ENCODE peak calls at places on chromosomes 16 and 17, in seven cellular contexts. O is HCT116, N is breast epithelium, W is lower leg skin, T is body of pancreas, S is A549, Z is prostate gland. K is an unnamed sample.

GRCh38 chr17:56812971-56813388 is 20.7 kb downstream of the C17orf67 start:
- DNase-seq in O (no peak), N (no peak), W (no peak), T (no peak), S (no peak), Z (no peak), K (no peak)

GRCh38 chr16:29028457-29029167 is 43.8 kb downstream of the LAT start:
- DNase-seq in O (no peak), N (peak), W (no peak), T (no peak), S (no peak), Z (no peak), K (no peak)

GRCh38 chr16:80350066-80350465 is 190.7 kb upstream of the DYNLRB2 start:
- DNase-seq in O (no peak), N (no peak), W (no peak), T (no peak), S (no peak), Z (no peak), K (no peak)

GRCh38 chr16:17951273-17951845 is 385.2 kb downstream of the NPIPA8 start:
- DNase-seq in O (no peak), N (no peak), W (no peak), T (no peak), S (no peak), Z (no peak), K (no peak)

GRCh38 chr17:32335046-32335445 is 6.9 kb downstream of the C17orf75 start:
- DNase-seq in O (no peak), N (no peak), W (no peak), T (no peak), S (no peak), Z (no peak), K (no peak)

GRCh38 chr16:85313541-85314208 is 201.4 kb upstream of the CIBAR2 start:
- DNase-seq in O (no peak), N (no peak), W (no peak), T (no peak), S (no peak), Z (peak), K (no peak)

GRCh38 chr17:66605561-66605960 is 229.4 kb upstream of the CACNG5 start:
- DNase-seq in O (no peak), N (no peak), W (no peak), T (no peak), S (no peak), Z (no peak), K (no peak)

GRCh38 chr16:14129502-14129901 is 58.4 kb downstream of the MRTFB start:
- DNase-seq in O (no peak), N (no peak), W (no peak), T (no peak), S (no peak), Z (no peak), K (no peak)

GRCh38 chr17:51046527-51047384 is 73.9 kb downstream of the SPAG9 start:
- DNase-seq in O (no peak), N (no peak), W (peak), T (peak), S (peak), Z (peak), K (peak)

GRCh38 chr16:35305476-35305875 is 1846.1 kb downstream of the TP53TG3F start:
- DNase-seq in O (no peak), N (no peak), W (no peak), T (no peak), S (no peak), Z (no peak), K (no peak)

GRCh38 chr17:39152134-39152884 is 872 bp upstream of the PLXDC1 start:
- DNase-seq in O (peak), N (no peak), W (no peak), T (no peak), S (no peak), Z (no peak), K (peak)

GRCh38 chr16:2284001-2284770 is 16.3 kb upstream of the RNPS1 start:
- DNase-seq in O (no peak), N (no peak), W (no peak), T (no peak), S (no peak), Z (no peak), K (no peak)

GRCh38 chr17:69997332-69997731 is 77.7 kb upstream of the KCNJ16 start:
- DNase-seq in O (no peak), N (no peak), W (no peak), T (no peak), S (peak), Z (no peak), K (no peak)

GRCh38 chr17:19410875-19411291 is at the start of gene RNF112:
- DNase-seq in O (no peak), N (no peak), W (no peak), T (no peak), S (no peak), Z (no peak), K (peak)

GRCh38 chr16:86122681-86123342 is 223.8 kb downstream of the IRF8 start:
- DNase-seq in O (no peak), N (no peak), W (no peak), T (no peak), S (no peak), Z (no peak), K (no peak)

GRCh38 chr17:16322636-16323035 is 30.6 kb downstream of the CENPV start:
- DNase-seq in O (no peak), N (no peak), W (no peak), T (no peak), S (no peak), Z (no peak), K (no peak)

GRCh38 chr17:41338961-41339485 is 11.6 kb downstream of the KRT33A start:
- DNase-seq in O (no peak), N (no peak), W (no peak), T (no peak), S (no peak), Z (no peak), K (no peak)

GRCh38 chr17:1588781-1589585 is 26.4 kb upstream of the PITPNA start:
- DNase-seq in O (no peak), N (no peak), W (no peak), T (no peak), S (no peak), Z (no peak), K (no peak)

GRCh38 chr17:17922198-17922901 is 49.9 kb downstream of the TOM1L2 start:
- DNase-seq in O (no peak), N (no peak), W (no peak), T (no peak), S (no peak), Z (no peak), K (peak)

GRCh38 chr16:3101018-3101840 is 2.1 kb upstream of the ZSCAN10 start:
- DNase-seq in O (no peak), N (no peak), W (no peak), T (no peak), S (peak), Z (no peak), K (no peak)

GRCh38 chr17:28272166-28272565 is 46.8 kb upstream of the TMEM97 start:
- DNase-seq in O (no peak), N (no peak), W (no peak), T (no peak), S (no peak), Z (no peak), K (no peak)

GRCh38 chr17:77320046-77320445 is 179.3 kb downstream of the SEC14L1 start:
- DNase-seq in O (no peak), N (no peak), W (peak), T (no peak), S (no peak), Z (no peak), K (peak)

GRCh38 chr16:12531937-12532336 is 271.8 kb downstream of the CPPED1 start:
- DNase-seq in O (no peak), N (no peak), W (no peak), T (no peak), S (peak), Z (no peak), K (no peak)

GRCh38 chr17:43401293-43401692 is 2.5 kb downstream of the ARL4D start:
- DNase-seq in O (no peak), N (no peak), W (no peak), T (no peak), S (peak), Z (no peak), K (no peak)

GRCh38 chr17:75762513-75763268 is 2.3 kb downstream of the GALK1 start:
- DNase-seq in O (no peak), N (no peak), W (no peak), T (no peak), S (no peak), Z (no peak), K (no peak)

GRCh38 chr16:66130296-66130910 is 236.1 kb upstream of the CDH5 start:
- DNase-seq in O (no peak), N (no peak), W (no peak), T (no peak), S (no peak), Z (no peak), K (no peak)

GRCh38 chr17:40695874-40696472 is 7.6 kb downstream of the KRT24 start:
- DNase-seq in O (no peak), N (no peak), W (no peak), T (no peak), S (no peak), Z (no peak), K (no peak)

GRCh38 chr17:1643293-1643998 is 2.1 kb downstream of the SCARF1 start:
- DNase-seq in O (peak), N (peak), W (no peak), T (peak), S (peak), Z (peak), K (no peak)

GRCh38 chr16:57377080-57377841 is 5.0 kb downstream of the CX3CL1 start:
- DNase-seq in O (no peak), N (peak), W (no peak), T (no peak), S (peak), Z (no peak), K (no peak)

GRCh38 chr16:1965610-1966009 is 984 bp upstream of the RPS2 start:
- DNase-seq in O (no peak), N (no peak), W (no peak), T (no peak), S (no peak), Z (no peak), K (no peak)

GRCh38 chr17:77892469-77893143 is 65.9 kb upstream of the TNRC6C start:
- DNase-seq in O (peak), N (no peak), W (no peak), T (no peak), S (no peak), Z (no peak), K (no peak)

GRCh38 chr16:10598157-10598556 is 17.8 kb upstream of the EMP2 start:
- DNase-seq in O (no peak), N (no peak), W (no peak), T (no peak), S (no peak), Z (no peak), K (peak)

GRCh38 chr16:4314532-4315184 is 1.2 kb upstream of the GLIS2 start:
- DNase-seq in O (peak), N (no peak), W (no peak), T (no peak), S (peak), Z (no peak), K (no peak)

GRCh38 chr17:59840908-59841666 is 51.7 kb downstream of the TUBD1 start:
- DNase-seq in O (no peak), N (no peak), W (no peak), T (peak), S (peak), Z (no peak), K (no peak)
- TF ChIP-seq POLR2A in O (peak), N (peak), W (no peak), T (peak), S (no peak), Z (no peak), K (no peak)

DNA sequence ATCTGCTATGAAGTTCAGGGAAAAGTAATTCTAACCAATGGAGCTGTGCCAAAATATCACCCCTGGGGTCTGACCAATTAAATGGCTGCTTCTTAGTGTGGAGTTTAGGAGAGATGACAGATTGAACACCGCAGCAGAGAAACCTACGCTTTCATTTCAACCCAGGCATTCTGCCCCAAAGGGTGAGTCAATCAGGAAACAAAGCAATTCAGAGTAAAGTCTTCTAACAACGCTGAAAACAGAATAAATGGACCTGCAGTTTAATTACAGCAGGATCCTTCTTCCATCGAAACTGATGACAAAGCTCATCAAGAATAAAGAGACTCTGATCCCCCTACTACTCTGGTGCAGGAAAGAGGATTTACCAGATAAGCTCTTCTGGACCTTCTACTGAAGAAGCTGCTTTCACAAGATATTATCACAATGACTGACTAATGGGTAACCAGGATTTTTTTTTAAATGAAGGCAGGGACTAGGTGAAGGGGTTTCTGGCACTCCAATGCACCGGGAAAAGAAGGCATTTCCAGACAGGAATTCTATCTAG is 16.7 kb downstream of the RFFL start:
- DNase-seq in O (no peak), N (no peak), W (no peak), T (no peak), S (no peak), Z (no peak), K (no peak)
- TF ChIP-seq POLR2A in O (no peak), N (no peak), W (no peak), T (no peak), S (no peak), Z (no peak), K (no peak)

GRCh38 chr16:75323928-75324327 is 72.5 kb upstream of the BCAR1 start:
- DNase-seq in O (no peak), N (no peak), W (no peak), T (no peak), S (no peak), Z (no peak), K (no peak)

GRCh38 chr16:75322706-75323105 is 71.3 kb upstream of the BCAR1 start:
- DNase-seq in O (no peak), N (no peak), W (no peak), T (no peak), S (no peak), Z (no peak), K (no peak)

GRCh38 chr16:75329933-75330332 is 78.5 kb upstream of the BCAR1 start:
- DNase-seq in O (no peak), N (no peak), W (no peak), T (no peak), S (no peak), Z (no peak), K (no peak)

GRCh38 chr16:75323198-75323597 is 71.8 kb upstream of the BCAR1 start:
- DNase-seq in O (no peak), N (no peak), W (no peak), T (no peak), S (no peak), Z (no peak), K (no peak)

GRCh38 chr16:75326333-75326732 is 74.9 kb upstream of the BCAR1 start:
- DNase-seq in O (no peak), N (no peak), W (no peak), T (no peak), S (no peak), Z (no peak), K (no peak)
- TF ChIP-seq POLR2A in O (no peak), N (no peak), W (no peak), T (no peak), S (no peak), Z (no peak), K (no peak)

GRCh38 chr16:30554933-30555847 is 3.0 kb downstream of the ZNF764 start:
- DNase-seq in O (no peak), N (no peak), W (no peak), T (no peak), S (no peak), Z (no peak), K (no peak)

GRCh38 chr16:30548392-30549255 is 9.6 kb downstream of the ZNF764 start:
- DNase-seq in O (no peak), N (no peak), W (no peak), T (no peak), S (no peak), Z (no peak), K (no peak)

GRCh38 chr16:30552956-30553355 is 5.2 kb downstream of the ZNF764 start:
- DNase-seq in O (no peak), N (no peak), W (no peak), T (no peak), S (no peak), Z (no peak), K (no peak)

GRCh38 chr16:30553396-30553899 is 4.7 kb downstream of the ZNF764 start:
- DNase-seq in O (no peak), N (no peak), W (no peak), T (no peak), S (no peak), Z (no peak), K (no peak)

DNA sequence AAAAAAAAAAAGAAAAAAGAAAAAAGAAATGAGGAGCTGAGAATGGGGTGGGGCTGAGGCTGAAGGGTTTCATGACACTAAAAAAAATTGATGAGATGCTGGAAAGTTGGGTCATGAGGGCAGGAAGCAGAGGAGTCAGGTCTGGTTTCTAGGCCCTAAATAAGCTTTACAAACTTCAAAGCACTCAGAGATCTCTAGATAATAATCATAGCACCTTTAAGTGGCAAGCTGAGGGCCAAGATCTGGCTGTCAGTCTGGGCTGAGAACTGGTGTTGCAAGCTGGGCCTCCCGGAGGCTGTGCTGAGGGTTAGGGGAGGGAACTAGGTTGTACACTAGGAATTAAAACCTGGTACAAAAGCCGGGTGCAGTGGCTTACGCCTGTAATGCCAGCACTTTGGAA is 6.4 kb downstream of the ZNF764 start:
- DNase-seq in O (no peak), N (no peak), W (no peak), T (no peak), S (no peak), Z (no peak), K (no peak)
- TF ChIP-seq POLR2A in O (no peak), N (no peak), W (no peak), T (no peak), S (no peak), Z (no peak), K (no peak)

K was measured in uterus.